ENCODE peak calls at places on chromosomes 13 and 19, in five cellular contexts. B is mucosa of descending colon, M is fibroblast of mammary gland, D is cardiac muscle cell, J is AG09309. A is an unnamed sample.

GRCh38 chr13:50124536-50125305 is 109.5 kb downstream of the KCNRG start:
- DNase-seq in D (peak), M (peak), J (no peak), B (peak), A (peak)

GRCh38 chr13:36352350-36352749 is 6.2 kb upstream of the SPART start:
- DNase-seq in M (peak), D (no peak), J (no peak), B (no peak), A (peak)

GRCh38 chr13:80030491-80030890 is 310.4 kb downstream of the SPRY2 start:
- DNase-seq in B (peak), D (no peak), M (peak), J (no peak), A (peak)

GRCh38 chr13:33691980-33692379 is 126.0 kb upstream of the RFC3 start:
- DNase-seq in D (no peak), J (no peak), B (no peak), M (no peak), A (no peak)

GRCh38 chr19:51195616-51196015 is 29.3 kb upstream of the CD33 start:
- DNase-seq in M (no peak), B (no peak), J (no peak), D (no peak), A (no peak)

GRCh38 chr13:90032841-90033493 is 1314.5 kb upstream of the MIR17HG start:
- DNase-seq in M (no peak), J (no peak), D (no peak), B (no peak), A (no peak)

GRCh38 chr13:103134271-103134670 is 68.1 kb upstream of the SLC10A2 start:
- DNase-seq in J (no peak), D (no peak), B (no peak), M (no peak), A (no peak)

GRCh38 chr19:50333737-50334617 is 4.8 kb upstream of the KCNC3 start:
- DNase-seq in J (no peak), D (peak), M (no peak), B (peak), A (no peak)

GRCh38 chr13:46062190-46062589 is 9.6 kb upstream of the ZC3H13 start:
- DNase-seq in B (no peak), J (peak), D (no peak), M (peak), A (peak)

GRCh38 chr19:35264281-35265125 is 4.3 kb upstream of the USF2 start:
- DNase-seq in D (no peak), B (no peak), J (no peak), M (no peak), A (no peak)

GRCh38 chr19:46639356-46640061 is 3.5 kb upstream of the GNG8 start:
- DNase-seq in M (peak), B (peak), J (no peak), D (peak), A (peak)

GRCh38 chr19:21921691-21922180 is 85.8 kb upstream of the ZNF43 start:
- DNase-seq in M (no peak), D (no peak), J (no peak), B (no peak), A (no peak)

GRCh38 chr13:79246575-79246949 is 159.5 kb downstream of the RBM26 start:
- DNase-seq in B (no peak), D (no peak), J (no peak), M (no peak), A (no peak)

GRCh38 chr19:49853852-49854849 is 3.2 kb downstream of the PTOV1 start:
- DNase-seq in M (no peak), B (no peak), J (no peak), D (no peak), A (no peak)

GRCh38 chr19:17281391-17282304 is at the start of gene ANKLE1:
- DNase-seq in M (no peak), D (peak), J (no peak), B (no peak), A (no peak)

GRCh38 chr13:28415994-28416411 is 78.9 kb downstream of the FLT1 start:
- DNase-seq in D (no peak), M (no peak), J (no peak), B (no peak), A (no peak)

GRCh38 chr19:3409346-3410064 is 43.1 kb downstream of the NFIC start:
- DNase-seq in M (peak), J (no peak), D (peak), B (no peak), A (no peak)

GRCh38 chr13:64925284-64925683 is 2304.9 kb downstream of the PCDH9 start:
- DNase-seq in B (no peak), J (no peak), D (peak), M (no peak), A (peak)

GRCh38 chr19:5113101-5113557 is 144.2 kb downstream of the KDM4B start:
- DNase-seq in D (no peak), M (peak), J (peak), B (no peak), A (peak)

GRCh38 chr13:114161644-114162532 is 17.2 kb upstream of the CFAP97D2 start:
- DNase-seq in J (no peak), D (no peak), B (peak), M (peak), A (peak)

GRCh38 chr19:57667220-57667619 is 1.5 kb upstream of the ZSCAN4 start:
- DNase-seq in D (peak), J (no peak), M (no peak), B (no peak), A (no peak)

GRCh38 chr13:66665991-66666390 is 564.1 kb downstream of the PCDH9 start:
- DNase-seq in B (no peak), D (peak), J (peak), M (peak), A (peak)

GRCh38 chr13:65959305-65959704 is 1270.8 kb downstream of the PCDH9 start:
- DNase-seq in B (no peak), J (peak), M (no peak), D (no peak), A (no peak)

GRCh38 chr19:50779504-50780457 is 9.5 kb downstream of the GPR32 start:
- DNase-seq in D (no peak), J (no peak), B (no peak), M (no peak), A (no peak)

GRCh38 chr19:40583283-40583682 is 6.6 kb downstream of the SHKBP1 start:
- DNase-seq in J (no peak), D (no peak), M (no peak), B (no peak), A (no peak)

GRCh38 chr13:83618966-83619365 is 263.3 kb downstream of the SLITRK1 start:
- DNase-seq in D (no peak), B (no peak), M (peak), J (peak), A (peak)

GRCh38 chr13:94280357-94280756 is 199.1 kb downstream of the DCT start:
- DNase-seq in J (no peak), D (no peak), B (no peak), M (no peak), A (peak)

GRCh38 chr19:13187419-13187818 is 37.2 kb downstream of the IER2 start:
- DNase-seq in M (no peak), D (no peak), B (no peak), J (no peak), A (no peak)

GRCh38 chr13:24858953-24859352 is 95.0 kb downstream of the RNF17 start:
- DNase-seq in J (no peak), M (no peak), D (no peak), B (no peak), A (no peak)
- TF ChIP-seq CTCF in J (no peak), M (no peak), D (no peak), B (no peak), A (no peak)

GRCh38 chr19:42177686-42178019 is 39.8 kb downstream of the DEDD2 start:
- DNase-seq in D (no peak), M (no peak), B (no peak), J (no peak), A (no peak)
- H3K4me3 ChIP-seq in D (no peak), M (no peak), B (no peak), J (no peak), A (no peak)

DNA sequence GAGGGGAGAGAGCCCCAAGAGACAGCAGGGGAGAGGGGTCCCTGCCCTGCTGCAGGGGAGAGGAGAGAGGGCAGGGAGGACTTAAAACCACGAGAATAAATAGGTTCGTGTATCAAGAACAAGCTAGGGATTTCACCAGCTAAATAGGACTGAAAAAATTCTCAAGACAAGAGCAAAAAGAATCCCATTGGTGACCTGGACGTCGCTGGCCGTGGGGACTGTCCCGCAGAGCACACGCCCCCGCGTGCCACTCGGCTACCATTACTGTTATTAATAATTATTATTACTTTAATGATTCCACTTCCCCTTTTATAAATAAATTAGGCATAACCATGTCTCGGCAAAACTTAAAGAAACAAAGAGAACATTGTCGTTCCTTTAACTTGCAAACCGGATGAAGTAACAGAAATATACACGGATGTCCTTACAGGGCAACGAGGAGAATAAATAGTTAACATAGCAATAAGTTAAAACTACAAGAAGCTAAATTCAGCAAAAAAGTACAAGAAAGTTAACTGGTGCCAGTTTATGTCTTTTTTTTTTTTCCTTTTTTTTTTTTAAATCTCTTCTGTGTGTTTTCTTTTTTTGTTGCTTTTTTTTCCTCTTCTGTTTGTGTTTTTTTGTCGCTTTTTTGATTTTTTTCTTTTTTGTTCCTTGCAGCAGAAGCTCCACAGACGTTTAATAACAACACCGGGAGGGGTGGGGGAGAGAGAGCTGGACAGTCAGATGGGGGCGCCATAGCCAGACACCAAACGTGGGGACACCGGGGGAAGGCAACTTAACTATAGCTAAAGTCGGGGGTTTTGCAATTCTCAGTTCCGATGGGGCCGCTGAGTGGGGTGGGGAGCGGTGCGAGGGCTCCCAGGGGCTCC is 16.7 kb downstream of the PRKCSH start:
- DNase-seq in B (no peak), J (no peak), D (no peak), M (no peak), A (peak)
- TF ChIP-seq CTCF in B (no peak), J (no peak), D (peak), M (no peak), A (peak)

GRCh38 chr13:39602277-39602613 is 748 bp downstream of the LHFPL6 start:
- DNase-seq in B (no peak), M (peak), J (no peak), D (no peak), A (no peak)

GRCh38 chr13:39599842-39600241 is 3.2 kb downstream of the LHFPL6 start:
- DNase-seq in J (peak), B (no peak), M (peak), D (no peak), A (peak)

GRCh38 chr13:39600766-39601165 is 2.2 kb downstream of the LHFPL6 start:
- DNase-seq in J (no peak), M (peak), D (no peak), B (no peak), A (peak)

GRCh38 chr13:39602614-39603366 is at the start of gene LHFPL6:
- DNase-seq in D (peak), B (peak), M (peak), J (no peak), A (peak)

DNA sequence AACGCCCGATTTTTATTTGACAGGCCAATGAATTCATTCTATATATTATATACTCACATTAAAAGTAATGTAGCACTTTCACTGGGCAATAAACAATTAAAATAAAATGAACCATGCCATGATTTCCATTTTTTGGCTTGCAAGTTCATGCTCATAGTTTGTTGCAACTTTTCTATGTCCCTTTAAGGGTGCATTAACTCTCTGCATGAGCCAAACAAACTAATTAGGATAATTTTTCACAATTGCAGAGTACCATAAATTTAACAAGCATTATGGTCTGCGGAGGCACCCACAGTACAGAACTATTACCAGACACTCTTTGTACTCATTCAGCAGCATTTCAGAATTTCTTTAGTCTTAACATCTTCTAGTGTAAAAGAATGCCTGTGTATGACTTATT is 1.4 kb downstream of the LHFPL6 start:
- DNase-seq in D (no peak), M (no peak), B (no peak), J (no peak), A (no peak)
- H3K4me3 ChIP-seq in D (peak), M (peak), B (no peak), J (peak), A (peak)

DNA sequence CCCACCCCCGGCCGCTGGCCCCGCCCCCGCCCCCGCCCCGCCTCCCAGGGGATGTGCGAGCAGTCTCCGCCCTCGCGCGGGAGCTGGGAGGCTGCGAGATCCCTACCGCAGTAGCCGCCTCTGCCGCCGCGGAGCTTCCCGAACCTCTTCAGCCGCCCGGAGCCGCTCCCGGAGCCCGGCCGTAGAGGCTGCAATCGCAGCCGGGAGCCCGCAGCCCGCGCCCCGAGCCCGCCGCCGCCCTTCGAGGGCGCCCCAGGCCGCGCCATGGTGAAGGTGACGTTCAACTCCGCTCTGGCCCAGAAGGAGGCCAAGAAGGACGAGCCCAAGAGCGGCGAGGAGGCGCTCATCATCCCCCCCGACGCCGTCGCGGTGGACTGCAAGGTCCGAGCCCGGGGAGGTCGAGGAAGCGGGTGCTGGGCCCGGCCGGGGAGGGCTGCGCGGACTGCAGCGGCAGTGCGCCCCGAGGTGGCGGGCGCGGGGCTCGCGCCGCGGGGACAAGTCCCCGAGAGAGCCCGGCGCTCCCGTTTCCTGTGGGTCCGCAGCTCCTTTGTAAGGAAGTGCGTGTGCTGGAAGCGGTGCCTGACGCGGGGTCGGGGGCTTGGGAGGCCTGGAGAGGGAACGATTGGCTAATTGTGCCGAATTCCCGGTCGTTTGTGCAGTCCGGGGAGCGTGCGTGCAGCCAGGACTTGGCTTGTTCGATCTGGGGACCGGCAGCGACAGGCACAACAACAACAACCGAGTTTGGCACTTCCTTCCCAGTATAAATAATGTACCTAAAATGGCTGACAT is at the start of gene ITM2B:
- DNase-seq in M (peak), B (peak), J (no peak), D (peak), A (peak)
- TF ChIP-seq CTCF in M (no peak), B (no peak), J (no peak), D (peak), A (peak)